ENCODE peak calls at places on chromosomes 1 and 21, in ten cellular contexts. X is heart right ventricle; R is K562; B is CD8-positive, alpha-beta T cell; C is psoas muscle; E is neural crest cell; U is left lung; M is astrocyte of the spinal cord; F is GM06990; N is cardiac fibroblast. A is an unnamed sample.

GRCh38 chr1:6535214-6535613 is 19.1 kb downstream of the NOL9 start:
- DNase-seq in X (no peak), R (no peak), B (no peak), C (no peak), E (no peak), U (no peak), M (no peak), F (no peak), N (no peak), A (no peak)

GRCh38 chr1:160911925-160912324 is 26.9 kb upstream of the ITLN1 start:
- DNase-seq in X (no peak), R (no peak), B (no peak), C (no peak), E (no peak), U (no peak), M (no peak), F (no peak), N (no peak), A (no peak)

GRCh38 chr1:244339776-244340175 is 111.9 kb downstream of the ADSS2 start:
- DNase-seq in X (no peak), R (no peak), B (no peak), C (no peak), E (no peak), U (no peak), M (no peak), F (no peak), N (no peak), A (no peak)

GRCh38 chr1:12412439-12412838 is 182.6 kb downstream of the VPS13D start:
- DNase-seq in X (no peak), R (no peak), B (no peak), C (no peak), E (no peak), U (no peak), M (no peak), F (no peak), N (no peak), A (no peak)

GRCh38 chr1:79551321-79551720 is 544.8 kb upstream of the ADGRL4 start:
- DNase-seq in X (no peak), R (no peak), B (no peak), C (no peak), E (no peak), U (no peak), M (peak; percentile 29), F (no peak), N (no peak), A (no peak)

GRCh38 chr1:231359113-231359512 is 21.0 kb downstream of the SPRTN start:
- DNase-seq in X (no peak), R (peak; percentile 14), B (no peak), C (peak; percentile 58), E (no peak), U (no peak), M (peak; percentile 78), F (no peak), N (peak; percentile 93), A (no peak)

GRCh38 chr1:43227138-43227836 is 42.5 kb upstream of the TMEM125 start:
- DNase-seq in X (peak; percentile 81), R (peak; percentile 87), B (peak; percentile 78), C (peak; percentile 79), E (peak; percentile 97), U (peak; percentile 86), M (peak; percentile 62), F (peak; percentile 33), N (peak; percentile 78), A (peak; percentile 90)

GRCh38 chr21:35349378-35350080 is 300.4 kb upstream of the RUNX1 start:
- DNase-seq in X (no peak), R (no peak), B (no peak), C (no peak), E (no peak), U (no peak), M (peak; percentile 77), F (no peak), N (no peak), A (no peak)

GRCh38 chr1:26401891-26402290 is 8.7 kb upstream of the LIN28A start:
- DNase-seq in X (no peak), R (no peak), B (no peak), C (no peak), E (no peak), U (no peak), M (no peak), F (no peak), N (no peak), A (no peak)

GRCh38 chr1:3465091-3465934 is 10.8 kb downstream of the ARHGEF16 start:
- DNase-seq in X (peak; percentile 9), R (no peak), B (no peak), C (no peak), E (no peak), U (peak; percentile 64), M (no peak), F (no peak), N (no peak), A (no peak)

GRCh38 chr1:3463408-3463811 is 8.9 kb downstream of the ARHGEF16 start:
- DNase-seq in X (peak; percentile 5), R (no peak), B (no peak), C (peak; percentile 4), E (no peak), U (peak; percentile 48), M (no peak), F (no peak), N (no peak), A (no peak)

GRCh38 chr1:219236095-219236494 is 62.4 kb downstream of the LYPLAL1 start:
- DNase-seq in X (no peak), R (no peak), B (no peak), C (no peak), E (no peak), U (no peak), M (no peak), F (no peak), N (no peak), A (no peak)

GRCh38 chr1:184385863-184386262 is 966 bp upstream of the C1orf21 start:
- DNase-seq in X (no peak), R (no peak), B (no peak), C (no peak), E (no peak), U (no peak), M (no peak), F (no peak), N (no peak), A (no peak)

GRCh38 chr1:173300249-173301044 is 93.3 kb upstream of the TNFSF4 start:
- DNase-seq in X (no peak), R (no peak), B (no peak), C (no peak), E (no peak), U (no peak), M (no peak), F (no peak), N (no peak), A (no peak)

GRCh38 chr1:236035681-236036101 is 29.2 kb downstream of the NID1 start:
- DNase-seq in X (no peak), R (no peak), B (no peak), C (no peak), E (no peak), U (no peak), M (peak; percentile 41), F (no peak), N (peak; percentile 36), A (no peak)

GRCh38 chr1:204073837-204074273 is 940 bp downstream of the SOX13 start:
- DNase-seq in X (no peak), R (no peak), B (no peak), C (no peak), E (no peak), U (no peak), M (no peak), F (no peak), N (peak; percentile 42), A (no peak)

DNA sequence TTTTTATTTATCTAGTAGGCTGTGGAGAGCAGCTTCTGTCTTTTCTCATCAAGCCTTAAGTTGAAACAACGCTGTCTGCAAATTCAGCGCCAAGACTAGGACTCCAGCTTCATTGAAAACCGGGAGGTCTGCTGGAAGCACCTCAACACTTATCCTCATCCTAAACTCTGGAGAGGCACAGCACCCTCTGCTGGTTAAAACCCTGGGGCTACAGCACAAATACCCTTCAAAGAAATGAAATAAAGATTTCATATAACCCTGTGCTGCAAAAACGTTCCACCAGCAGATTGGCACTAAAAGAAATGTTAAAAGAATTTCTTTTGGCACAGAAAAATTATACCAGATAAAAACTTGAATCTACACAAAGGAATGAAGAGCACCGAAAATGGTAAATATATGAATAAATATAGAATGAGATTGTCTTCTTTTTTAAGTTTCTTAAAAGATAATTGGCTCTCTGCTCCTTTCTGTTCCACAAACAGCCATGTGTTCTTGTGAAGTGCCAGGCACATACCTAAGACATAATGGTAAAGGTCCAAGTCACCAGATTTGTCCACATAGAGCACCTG is 227.7 kb upstream of the SAMSN1 start:
- DNase-seq in X (peak; percentile 11), R (peak; percentile 90), B (peak; percentile 25), C (peak; percentile 20), E (peak; percentile 3), U (no peak), M (peak; percentile 19), F (no peak), N (peak; percentile 20), A (peak; percentile 69)
- TF ChIP-seq CTCF in X (peak; percentile 44), R (peak; percentile 91), B (peak; percentile 64), C (peak; percentile 39), E (peak; percentile 63), U (peak; percentile 49), M (peak; percentile 46), F (peak; percentile 72), N (peak; percentile 75), A (peak; percentile 68)

GRCh38 chr1:19387045-19387467 is 74.9 kb downstream of the SLC66A1 start:
- DNase-seq in X (no peak), R (no peak), B (no peak), C (no peak), E (no peak), U (no peak), M (no peak), F (no peak), N (no peak), A (no peak)
- TF ChIP-seq CTCF in X (no peak), R (no peak), B (no peak), C (no peak), E (no peak), U (no peak), M (no peak), F (no peak), N (no peak), A (no peak)

DNA sequence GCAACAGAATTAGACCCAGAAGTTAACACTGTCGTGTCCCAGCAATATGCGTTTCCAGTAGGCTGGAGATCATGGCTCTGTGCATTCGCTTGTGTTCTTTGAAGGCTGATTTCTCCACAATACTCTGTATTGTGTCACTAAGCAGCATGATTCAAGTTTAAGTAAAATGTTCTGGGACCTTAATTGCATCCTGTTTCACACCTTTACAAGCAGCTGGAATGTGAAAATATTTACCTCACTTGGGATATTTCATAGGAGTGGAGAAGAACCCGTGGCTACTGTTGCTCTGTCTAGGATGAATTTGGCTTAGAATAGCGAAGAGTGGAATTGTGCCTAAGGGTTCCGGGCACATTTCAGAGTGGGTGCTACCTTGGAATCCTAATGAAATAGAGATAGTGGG is 6.3 kb downstream of the PTGFRN start:
- DNase-seq in X (no peak), R (no peak), B (no peak), C (no peak), E (no peak), U (no peak), M (no peak), F (no peak), N (no peak), A (no peak)
- TF ChIP-seq CTCF in X (no peak), R (no peak), B (no peak), C (no peak), E (no peak), U (no peak), M (no peak), F (no peak), N (no peak), A (no peak)

DNA sequence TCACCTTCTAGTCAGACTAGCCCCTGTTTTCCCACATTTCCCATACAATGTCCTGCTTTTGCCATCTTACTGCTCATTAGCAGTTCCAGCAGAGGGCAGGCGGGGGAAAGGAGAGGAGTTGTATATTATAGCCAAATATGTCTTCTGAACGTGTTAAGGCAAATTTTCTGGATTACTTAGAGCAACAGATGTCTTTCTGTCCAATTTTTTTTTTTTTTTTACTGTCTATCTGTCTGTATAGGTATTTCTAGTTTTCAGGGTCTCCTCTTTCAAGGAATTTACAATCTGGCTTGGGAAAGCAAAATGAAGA is 30.0 kb upstream of the DDAH1 start:
- DNase-seq in X (no peak), R (peak; percentile 3), B (no peak), C (no peak), E (no peak), U (no peak), M (peak; percentile 46), F (no peak), N (peak; percentile 54), A (peak; percentile 6)
- TF ChIP-seq CTCF in X (peak; percentile 48), R (peak; percentile 31), B (no peak), C (peak; percentile 25), E (no peak), U (peak; percentile 9), M (peak; percentile 45), F (no peak), N (peak; percentile 15), A (no peak)

A was measured in endothelial cell.